ENCODE peak calls at places on chromosomes 6 and 20, in six cellular contexts. D is GM12878, T is PC-9, H is fibroblast of lung, O is Karpas-422, S is IMR-90. X is an unnamed sample.

GRCh38 chr20:53702617-53703016 is 109.0 kb upstream of the ZNF217 start:
- DNase-seq in O (no peak), D (no peak), S (no peak), H (no peak), T (no peak), X (no peak)

GRCh38 chr6:142984386-142984785 is 39.4 kb upstream of the HIVEP2 start:
- DNase-seq in H (no peak), O (no peak), S (no peak), D (no peak), T (no peak), X (no peak)

GRCh38 chr6:12572884-12573824 is 143.4 kb upstream of the PHACTR1 start:
- DNase-seq in T (peak), S (peak), O (no peak), H (peak), D (no peak), X (no peak)

GRCh38 chr6:209432-210103 is 82.7 kb upstream of the DUSP22 start:
- DNase-seq in S (no peak), D (peak), H (no peak), T (no peak), O (peak), X (peak)

GRCh38 chr20:3563548-3564177 is 92.8 kb downstream of the ATRN start:
- DNase-seq in T (peak), D (peak), O (peak), S (peak), H (peak), X (peak)

GRCh38 chr6:106014930-106015329 is 71.2 kb upstream of the PRDM1 start:
- DNase-seq in H (no peak), T (no peak), D (no peak), S (no peak), O (no peak), X (no peak)

GRCh38 chr6:134216304-134217029 is 101.4 kb downstream of the SGK1 start:
- DNase-seq in D (no peak), T (no peak), O (no peak), S (no peak), H (no peak), X (peak)

GRCh38 chr6:112029045-112029822 is 24.7 kb upstream of the CCN6 start:
- DNase-seq in H (peak), T (peak), O (peak), D (no peak), S (peak), X (peak)

GRCh38 chr20:41392871-41393704 is 26.5 kb upstream of the EMILIN3 start:
- DNase-seq in D (no peak), T (peak), H (no peak), O (no peak), S (no peak), X (no peak)

GRCh38 chr6:140069576-140069975 is 695.1 kb upstream of the CITED2 start:
- DNase-seq in T (no peak), O (no peak), S (no peak), D (no peak), H (no peak), X (no peak)

GRCh38 chr20:53365676-53366075 is 228.0 kb downstream of the ZNF217 start:
- DNase-seq in S (no peak), O (no peak), D (no peak), T (no peak), H (no peak), X (no peak)

GRCh38 chr6:19851273-19852089 is 14.3 kb downstream of the ID4 start:
- DNase-seq in T (peak), S (peak), H (peak), D (no peak), O (peak), X (peak)

GRCh38 chr6:50707652-50708325 is 5.5 kb upstream of the TFAP2D start:
- DNase-seq in D (no peak), S (no peak), H (no peak), T (no peak), O (no peak), X (no peak)

GRCh38 chr6:38220069-38220723 is 400.7 kb downstream of the ZFAND3 start:
- DNase-seq in D (no peak), H (no peak), T (no peak), O (no peak), S (no peak), X (no peak)

GRCh38 chr20:32607324-32607723 is 22.2 kb upstream of the NOL4L start:
- DNase-seq in S (no peak), D (no peak), T (no peak), H (no peak), O (peak), X (no peak)

GRCh38 chr6:142805042-142805441 is 139.9 kb downstream of the HIVEP2 start:
- DNase-seq in T (no peak), H (no peak), O (no peak), D (no peak), S (no peak), X (no peak)

GRCh38 chr6:148831531-148831930 is 84.7 kb downstream of the UST start:
- DNase-seq in T (no peak), H (peak), S (peak), D (no peak), O (no peak), X (no peak)

GRCh38 chr6:25100288-25100687 is 164.5 kb upstream of the RIPOR2 start:
- DNase-seq in S (peak), D (no peak), T (no peak), H (no peak), O (no peak), X (no peak)

GRCh38 chr6:112215901-112216300 is 38.5 kb downstream of the LAMA4 start:
- DNase-seq in O (no peak), S (peak), H (no peak), D (no peak), T (no peak), X (no peak)

GRCh38 chr6:34468378-34468892 is 2.6 kb downstream of the PACSIN1 start:
- DNase-seq in O (peak), D (peak), T (no peak), S (no peak), H (no peak), X (peak)

GRCh38 chr6:118485601-118486550 is 62.2 kb upstream of the PLN start:
- DNase-seq in S (peak), D (peak), T (no peak), H (peak), O (no peak), X (peak)

GRCh38 chr6:150194200-150194599 is 51.4 kb downstream of the PPP1R14C start:
- DNase-seq in T (no peak), O (no peak), S (no peak), D (no peak), H (no peak), X (no peak)

GRCh38 chr6:23175391-23175790 is 606.0 kb downstream of the HDGFL1 start:
- DNase-seq in S (no peak), D (no peak), H (peak), O (no peak), T (no peak), X (no peak)

GRCh38 chr6:150417899-150418824 is 49.4 kb downstream of the IYD start:
- DNase-seq in D (peak), T (no peak), S (peak), H (peak), O (peak), X (peak)

GRCh38 chr20:23266530-23267398 is 83.8 kb upstream of the NXT1 start:
- DNase-seq in S (no peak), D (no peak), T (no peak), H (no peak), O (no peak), X (no peak)

GRCh38 chr6:116111552-116112528 is 11.2 kb downstream of the NT5DC1 start:
- DNase-seq in H (peak), D (no peak), S (peak), O (peak), T (peak), X (peak)

GRCh38 chr6:110548124-110548847 is 71.9 kb upstream of the SLC22A16 start:
- DNase-seq in T (no peak), H (no peak), D (no peak), O (no peak), S (no peak), X (no peak)

GRCh38 chr6:122548281-122548680 is 61.9 kb upstream of the PKIB start:
- DNase-seq in S (no peak), D (no peak), H (no peak), T (no peak), O (no peak), X (no peak)

GRCh38 chr6:158785036-158785435 is 34.1 kb downstream of the EZR start:
- DNase-seq in T (no peak), H (peak), D (no peak), S (no peak), O (no peak), X (no peak)

GRCh38 chr6:158789115-158789917 is 29.9 kb downstream of the EZR start:
- DNase-seq in D (no peak), O (no peak), H (no peak), T (no peak), S (no peak), X (no peak)

GRCh38 chr6:158784505-158784904 is 34.7 kb downstream of the EZR start:
- DNase-seq in T (peak), H (peak), S (peak), D (no peak), O (no peak), X (no peak)

GRCh38 chr6:158786645-158787304 is 32.4 kb downstream of the EZR start:
- DNase-seq in T (no peak), O (no peak), D (no peak), H (no peak), S (no peak), X (no peak)

DNA sequence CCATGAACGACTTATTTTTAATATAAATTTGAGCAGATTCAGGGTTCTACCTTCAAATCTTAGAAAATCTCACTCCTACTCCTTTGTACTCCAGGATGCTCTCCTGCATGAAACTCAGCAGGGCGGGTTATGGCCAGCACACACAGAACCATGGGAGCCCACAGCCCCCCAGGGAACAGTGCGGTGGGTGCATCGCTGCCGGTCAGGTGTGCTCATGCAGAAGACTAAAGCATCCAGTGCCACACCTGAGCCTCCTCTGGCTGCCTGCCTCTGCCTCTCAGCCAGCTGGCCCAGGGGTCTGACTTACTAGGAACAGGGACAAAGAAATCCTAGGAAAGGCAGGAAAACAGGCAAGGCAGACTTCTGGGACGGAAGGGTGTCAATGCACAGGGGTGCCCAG is 31.8 kb downstream of the EZR start:
- DNase-seq in H (no peak), S (no peak), T (no peak), D (no peak), O (no peak), X (no peak)
- H2AFZ ChIP-seq in H (no peak), S (no peak), T (no peak), D (no peak), O (no peak), X (no peak)

GRCh38 chr6:35729349-35729678 is 7.5 kb upstream of the ARMC12 start:
- DNase-seq in S (no peak), T (no peak), D (no peak), H (no peak), O (no peak), X (no peak)

GRCh38 chr6:35727935-35728662 is 8.7 kb upstream of the ARMC12 start:
- DNase-seq in D (no peak), S (peak), O (peak), H (peak), T (peak), X (peak)

GRCh38 chr6:35727206-35727934 is 9.5 kb upstream of the ARMC12 start:
- DNase-seq in S (peak), H (peak), T (no peak), D (no peak), O (peak), X (peak)

GRCh38 chr6:35729722-35730121 is 7.1 kb upstream of the ARMC12 start:
- DNase-seq in D (no peak), S (no peak), O (no peak), H (no peak), T (no peak), X (no peak)

DNA sequence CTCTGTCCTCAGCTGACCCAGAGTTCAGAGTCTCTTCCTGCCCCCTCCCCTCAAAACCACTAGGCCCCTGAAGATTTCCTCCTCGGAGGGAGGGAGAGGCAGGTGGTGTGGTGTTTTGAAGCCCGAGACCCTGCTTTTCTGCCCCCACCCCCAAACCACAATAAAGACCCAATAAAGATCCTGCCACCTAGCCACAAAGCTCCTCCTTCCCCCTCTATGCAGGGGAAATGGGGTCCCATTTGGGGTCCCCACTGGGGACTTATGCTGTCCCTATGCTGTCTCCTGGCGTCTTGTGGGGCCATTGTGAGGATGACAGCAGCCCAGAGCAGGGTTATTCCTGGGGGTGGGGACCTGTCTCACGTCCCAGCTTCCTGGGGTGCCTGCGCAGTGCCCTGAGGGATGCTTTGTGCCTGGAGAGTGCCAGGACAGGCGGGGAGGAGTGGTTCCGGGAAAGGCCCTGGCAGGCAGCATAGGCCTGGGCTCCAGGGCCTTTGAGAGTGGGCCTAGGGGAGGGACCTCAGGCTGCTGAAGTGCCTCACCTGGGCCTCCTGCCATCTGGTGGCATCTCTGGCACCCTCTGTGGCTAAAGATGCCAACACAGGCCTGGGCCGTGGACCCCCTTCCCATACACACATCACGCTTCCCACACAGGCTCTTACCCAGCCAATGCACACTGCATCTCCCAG is 8.0 kb upstream of the ARMC12 start:
- DNase-seq in H (no peak), S (no peak), T (no peak), O (peak), D (no peak), X (peak)
- H3K4me3 ChIP-seq in H (peak), S (no peak), T (peak), O (peak), D (no peak), X (peak)

DNA sequence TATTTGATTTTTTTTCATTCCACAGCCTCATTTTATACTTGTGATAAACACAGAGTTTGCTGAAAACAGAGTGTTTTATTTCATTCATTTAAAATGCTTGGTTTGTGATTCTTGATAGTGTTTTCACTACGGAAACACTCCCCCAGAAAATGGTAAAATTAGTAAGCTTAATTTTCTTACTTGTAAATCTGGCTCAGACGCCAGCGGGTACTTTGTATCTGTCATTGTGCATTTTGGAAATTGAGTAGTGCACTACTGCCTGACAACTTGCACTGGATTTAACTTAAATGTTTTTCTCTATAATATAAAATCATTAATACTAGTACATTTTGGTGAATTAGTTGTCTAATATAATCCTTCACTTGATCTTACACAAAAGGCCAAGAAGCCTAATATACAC is 37.0 kb upstream of the HINT3 start:
- DNase-seq in T (no peak), D (no peak), O (no peak), H (no peak), S (no peak), X (no peak)
- H2AFZ ChIP-seq in T (no peak), D (no peak), O (no peak), H (no peak), S (no peak), X (no peak)

GRCh38 chr20:21027569-21027968 is 78.6 kb downstream of the LINC00237 start:
- DNase-seq in H (no peak), T (no peak), D (no peak), S (no peak), O (peak), X (no peak)
- H3K4me3 ChIP-seq in H (no peak), T (no peak), D (no peak), S (no peak), O (no peak), X (no peak)

DNA sequence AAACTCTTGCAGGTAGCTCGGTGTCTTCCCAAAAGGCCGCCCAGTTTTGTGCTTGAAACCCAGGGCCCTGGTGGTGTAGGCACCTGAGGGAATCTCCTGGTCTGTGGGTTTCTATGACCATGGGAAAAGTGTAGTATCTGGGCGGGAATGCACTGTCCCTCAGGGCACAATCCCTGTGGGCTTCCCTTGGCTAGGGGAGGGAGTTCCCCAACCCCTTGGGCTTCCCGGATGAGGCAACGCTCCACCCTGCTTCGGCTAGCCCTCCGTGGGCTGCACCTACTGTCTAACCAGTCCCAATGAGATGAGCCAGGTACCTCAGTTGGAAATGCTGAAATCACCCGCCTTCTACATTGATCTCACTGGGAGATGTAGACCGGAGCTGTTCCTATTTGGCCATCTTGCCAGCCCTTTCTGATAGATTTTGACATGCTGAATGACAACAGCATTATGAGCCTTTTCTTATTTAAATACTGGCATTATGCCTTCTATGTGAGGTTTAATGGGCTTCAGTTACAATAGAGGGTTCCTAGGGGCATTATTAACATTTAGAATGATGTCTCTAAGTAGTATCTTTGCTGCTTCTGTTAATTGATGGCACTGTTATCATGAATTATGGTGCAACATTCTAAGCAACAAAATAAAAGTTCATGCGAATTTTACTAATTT is 133.7 kb upstream of the FLRT3 start:
- DNase-seq in O (no peak), T (no peak), D (no peak), H (no peak), S (no peak), X (no peak)
- H2AFZ ChIP-seq in O (no peak), T (no peak), D (no peak), H (no peak), S (no peak), X (no peak)

X was measured in MM.1S.